ENCODE peak calls at places on chromosomes 5 and 9, in nine cellular contexts. S, Z, H, U, J, M, T, L and X are unnamed samples.

GRCh38 chr9:118418887-118419620 is 714.9 kb downstream of the TLR4 start:
- DNase-seq in Z (no peak), T (no peak), L (peak), H (peak), M (no peak), J (no peak), S (no peak), U (no peak), X (no peak)

GRCh38 chr5:144092510-144092909 is 77.9 kb downstream of the YIPF5 start:
- DNase-seq in T (no peak), Z (no peak), J (no peak), S (no peak), U (no peak), H (no peak), M (no peak), L (no peak), X (no peak)

GRCh38 chr9:111919875-111920274 is 23.3 kb downstream of the UGCG start:
- DNase-seq in L (no peak), U (no peak), M (no peak), T (no peak), H (no peak), Z (no peak), J (no peak), S (no peak), X (no peak)

GRCh38 chr5:14702238-14702839 is 37.8 kb downstream of the OTULIN start:
- DNase-seq in M (no peak), Z (no peak), L (no peak), J (no peak), U (no peak), H (no peak), S (no peak), T (no peak), X (no peak)

GRCh38 chr9:134965421-134965820 is 47.7 kb upstream of the FCN1 start:
- DNase-seq in J (no peak), S (no peak), Z (no peak), T (no peak), H (no peak), L (no peak), U (no peak), M (peak), X (no peak)

GRCh38 chr5:109328626-109329025 is 81.1 kb downstream of the PJA2 start:
- DNase-seq in M (no peak), H (no peak), Z (no peak), L (no peak), J (no peak), S (no peak), T (no peak), U (no peak), X (no peak)

GRCh38 chr9:95425910-95426551 is 90.7 kb downstream of the PTCH1 start:
- DNase-seq in H (peak), Z (no peak), J (no peak), L (peak), T (no peak), M (no peak), S (no peak), U (no peak), X (peak)

GRCh38 chr9:33868430-33869000 is 51.6 kb downstream of the UBE2R2 start:
- DNase-seq in S (no peak), H (no peak), J (no peak), M (no peak), T (peak), L (no peak), U (no peak), Z (no peak), X (no peak)

GRCh38 chr5:110478899-110479298 is 247.6 kb downstream of the TMEM232 start:
- DNase-seq in S (no peak), Z (peak), T (peak), J (no peak), L (no peak), M (no peak), H (no peak), U (no peak), X (peak)

GRCh38 chr5:95261369-95262175 is 23.3 kb downstream of the MCTP1 start:
- DNase-seq in Z (peak), H (no peak), U (no peak), T (peak), J (no peak), S (no peak), M (no peak), L (no peak), X (peak)

GRCh38 chr9:107784235-107784958 is 294.8 kb upstream of the KLF4 start:
- DNase-seq in H (no peak), M (no peak), Z (no peak), L (no peak), S (no peak), T (peak), J (no peak), U (no peak), X (no peak)

GRCh38 chr9:84436386-84437114 is 96.0 kb upstream of the SLC28A3 start:
- DNase-seq in L (no peak), J (peak), Z (no peak), S (no peak), T (no peak), U (no peak), M (no peak), H (no peak), X (no peak)

GRCh38 chr9:75964431-75964830 is 74.0 kb downstream of the PCSK5 start:
- DNase-seq in U (no peak), L (no peak), T (no peak), J (no peak), H (no peak), Z (no peak), M (no peak), S (no peak), X (no peak)

GRCh38 chr5:141382469-141383294 is at the start of gene PCDHGA7:
- DNase-seq in L (no peak), Z (no peak), T (peak), U (no peak), S (no peak), M (no peak), J (no peak), H (peak), X (peak)

GRCh38 chr5:65012411-65012972 is 243.8 kb downstream of the CWC27 start:
- DNase-seq in T (no peak), M (no peak), U (no peak), H (no peak), Z (no peak), J (no peak), S (no peak), L (no peak), X (no peak)

GRCh38 chr9:124489222-124489621 is 18.0 kb downstream of the NR5A1 start:
- DNase-seq in U (no peak), T (no peak), S (no peak), J (no peak), L (no peak), Z (no peak), M (no peak), H (no peak), X (no peak)

GRCh38 chr5:176629317-176629852 is 949 bp downstream of the SNCB start:
- DNase-seq in S (no peak), U (no peak), L (no peak), Z (no peak), J (no peak), T (no peak), M (no peak), H (no peak), X (no peak)

GRCh38 chr5:157951673-157952373 is 92.9 kb upstream of the CLINT1 start:
- DNase-seq in T (no peak), M (no peak), L (no peak), U (no peak), H (no peak), Z (no peak), S (no peak), J (no peak), X (no peak)

GRCh38 chr9:91741529-91741928 is 208.5 kb downstream of the ROR2 start:
- DNase-seq in U (no peak), T (peak), M (no peak), J (no peak), L (no peak), Z (no peak), H (no peak), S (no peak), X (no peak)

GRCh38 chr5:143148461-143149170 is 254.9 kb downstream of the NR3C1 start:
- DNase-seq in J (no peak), H (no peak), T (peak), U (no peak), S (no peak), M (no peak), Z (no peak), L (no peak), X (no peak)

GRCh38 chr5:58314356-58315045 is 145.4 kb downstream of the PLK2 start:
- DNase-seq in T (no peak), L (no peak), U (no peak), J (no peak), S (no peak), H (no peak), M (no peak), Z (no peak), X (no peak)

GRCh38 chr5:1107167-1108007 is 4.5 kb downstream of the SLC12A7 start:
- DNase-seq in S (no peak), L (no peak), T (no peak), M (no peak), H (no peak), Z (no peak), J (no peak), U (no peak), X (no peak)

GRCh38 chr5:90709323-90710148 is 150.9 kb downstream of the ADGRV1 start:
- DNase-seq in Z (peak), M (no peak), H (peak), T (peak), U (no peak), L (peak), J (no peak), S (no peak), X (peak)

GRCh38 chr9:92977279-92977678 is 30.0 kb downstream of the FGD3 start:
- DNase-seq in M (no peak), U (no peak), Z (no peak), S (no peak), J (no peak), H (no peak), T (no peak), L (no peak), X (no peak)

GRCh38 chr5:27158775-27159174 is 120.4 kb upstream of the CDH9 start:
- DNase-seq in T (no peak), Z (no peak), S (no peak), L (no peak), H (no peak), U (no peak), J (no peak), M (no peak), X (no peak)

DNA sequence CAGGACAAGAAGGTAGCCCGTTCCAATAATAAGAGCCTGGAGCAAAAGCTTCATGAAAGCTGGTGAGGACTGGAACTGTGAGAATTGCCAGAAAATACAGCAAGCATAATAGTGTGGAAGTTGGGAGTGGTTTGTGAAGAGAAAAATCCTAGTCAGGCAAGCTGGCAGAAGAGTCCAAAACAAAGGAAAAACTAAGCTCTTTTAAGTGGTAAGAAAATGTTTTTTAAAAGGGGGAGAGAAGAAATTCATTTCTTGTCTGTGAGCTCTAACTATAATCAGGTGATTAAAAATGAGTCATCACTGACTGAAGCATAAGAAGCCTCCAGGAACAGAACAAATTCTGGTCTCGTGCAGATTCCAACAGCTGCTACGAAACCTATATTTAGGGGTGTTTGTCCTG is 102.6 kb downstream of the CAAP1 start:
- DNase-seq in J (no peak), T (no peak), U (no peak), M (no peak), S (no peak), Z (no peak), H (no peak), L (no peak), X (no peak)
- H3K27ac ChIP-seq in J (no peak), T (no peak), U (no peak), M (no peak), S (no peak), Z (no peak), H (no peak), L (no peak), X (no peak)

DNA sequence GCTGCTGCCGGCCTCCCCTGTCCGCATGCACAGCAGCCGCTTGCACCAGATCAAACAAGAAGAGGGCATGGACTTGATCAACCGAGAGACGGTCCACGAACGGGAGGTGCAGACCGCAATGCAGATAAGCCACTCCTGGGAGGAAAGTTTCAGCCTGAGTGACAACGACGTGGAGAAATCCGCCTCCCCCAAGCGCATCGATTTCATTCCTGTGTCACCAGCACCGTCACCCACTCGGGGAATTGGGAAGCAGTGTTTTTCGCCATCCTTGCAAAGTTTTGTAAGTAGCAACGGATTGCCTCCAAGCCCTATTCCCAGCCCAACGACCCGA is 75.3 kb downstream of the PIP5K1B start:
- DNase-seq in M (no peak), U (no peak), Z (no peak), T (no peak), J (no peak), S (no peak), L (no peak), H (no peak), X (no peak)
- H3K27ac ChIP-seq in M (peak), U (peak), Z (peak), T (peak), J (peak), S (peak), L (peak), H (peak), X (peak)

DNA sequence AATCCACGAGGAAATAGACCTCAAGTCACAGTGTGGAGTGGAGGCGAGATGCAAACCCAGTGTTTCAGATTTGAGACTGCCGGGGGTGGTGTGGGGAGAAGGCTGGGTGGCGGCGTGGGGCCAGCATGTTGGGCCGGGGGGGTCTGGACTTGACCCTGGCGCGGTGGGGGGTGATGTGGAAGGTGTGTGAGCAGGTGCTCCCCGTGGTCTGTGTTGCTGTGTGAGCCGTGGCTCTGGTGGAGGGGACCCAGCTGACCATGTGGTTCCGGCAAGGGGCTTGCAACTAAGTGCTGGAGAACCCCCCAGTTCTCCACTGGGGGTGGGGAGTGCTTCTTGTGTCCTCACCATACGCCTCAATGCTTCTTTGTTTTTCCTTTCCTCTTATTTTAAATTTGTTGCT is 25.8 kb downstream of the PRRC2B start:
- DNase-seq in S (no peak), Z (no peak), M (no peak), H (no peak), J (peak), T (no peak), U (no peak), L (no peak), X (no peak)
- H3K27ac ChIP-seq in S (peak), Z (no peak), M (no peak), H (no peak), J (no peak), T (no peak), U (no peak), L (peak), X (no peak)

GRCh38 chr5:84017704-84018240 is 297.1 kb upstream of the HAPLN1 start:
- DNase-seq in L (no peak), U (no peak), M (no peak), H (no peak), T (peak), J (no peak), Z (no peak), S (no peak), X (no peak)

GRCh38 chr5:84014966-84015365 is 294.3 kb upstream of the HAPLN1 start:
- DNase-seq in S (no peak), M (no peak), U (no peak), Z (no peak), H (no peak), J (no peak), T (no peak), L (no peak), X (no peak)

GRCh38 chr5:84016090-84016489 is 295.4 kb upstream of the HAPLN1 start:
- DNase-seq in L (no peak), J (no peak), T (no peak), Z (no peak), U (no peak), M (no peak), S (no peak), H (no peak), X (no peak)
- H3K27ac ChIP-seq in L (peak), J (no peak), T (no peak), Z (no peak), U (no peak), M (no peak), S (no peak), H (no peak), X (no peak)

DNA sequence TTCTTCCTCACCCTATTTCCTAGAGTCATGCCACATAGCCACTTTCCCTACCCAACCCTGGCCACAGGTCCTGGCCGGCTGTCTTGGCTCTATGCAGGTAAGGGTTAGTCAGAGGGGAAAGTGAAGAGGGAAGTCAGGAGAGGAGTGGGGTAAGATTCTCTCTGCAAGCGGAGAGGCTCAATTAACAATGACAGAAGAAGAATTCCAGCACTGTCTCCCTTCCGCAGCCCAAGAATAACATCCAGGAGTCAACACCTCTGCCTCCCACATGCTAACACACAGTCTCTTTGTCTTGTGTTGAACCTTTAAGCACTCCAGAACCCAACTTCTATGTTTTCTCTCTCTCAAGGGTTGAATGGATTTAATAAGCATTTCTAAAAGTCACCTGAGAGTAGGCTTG is 235.1 kb upstream of the ANKRD55 start:
- DNase-seq in U (no peak), J (no peak), H (no peak), S (no peak), L (no peak), M (no peak), T (no peak), Z (no peak), X (no peak)
- H3K27ac ChIP-seq in U (no peak), J (no peak), H (no peak), S (no peak), L (no peak), M (no peak), T (no peak), Z (no peak), X (no peak)

DNA sequence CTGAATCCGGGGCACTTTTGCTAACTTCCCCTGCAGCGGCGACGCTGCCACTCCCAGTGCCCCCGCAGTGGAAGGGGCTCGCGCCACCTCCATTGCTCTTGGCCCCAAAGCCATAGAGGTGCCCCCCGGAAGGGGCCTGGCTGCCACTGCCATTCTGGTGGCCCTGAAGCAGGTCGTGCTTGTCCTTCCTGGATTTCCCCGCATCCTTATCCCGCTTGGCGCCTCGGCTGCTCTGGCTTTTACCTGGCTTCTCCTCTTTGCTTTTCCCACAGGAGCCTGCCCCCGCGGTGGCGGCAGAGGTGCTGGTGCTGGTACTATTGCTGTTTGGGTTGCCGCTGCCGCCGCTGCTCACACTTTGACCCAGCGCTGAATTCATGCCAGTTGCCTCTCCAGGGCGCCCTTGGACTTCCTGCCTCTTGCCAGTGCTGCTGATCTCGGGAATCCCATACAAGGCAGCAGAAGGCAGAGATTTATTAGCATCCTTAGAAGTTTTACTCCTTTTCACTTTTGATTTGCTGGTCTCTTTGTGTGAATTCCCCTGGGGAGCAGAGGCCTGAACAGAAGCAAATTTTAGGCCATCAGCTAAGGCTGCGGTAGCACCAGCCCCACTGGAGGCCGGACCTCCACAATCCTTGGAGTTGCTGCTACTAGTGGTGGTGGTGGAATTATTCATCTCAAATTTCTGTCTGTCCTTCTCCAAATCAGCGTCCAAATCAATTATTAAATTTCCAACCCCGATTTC is 2.1 kb downstream of the ZNF608 start:
- DNase-seq in T (no peak), M (peak), U (no peak), J (peak), S (no peak), H (no peak), Z (peak), L (peak), X (no peak)
- H3K27ac ChIP-seq in T (peak), M (peak), U (no peak), J (peak), S (no peak), H (no peak), Z (peak), L (peak), X (no peak)

GRCh38 chr5:140267201-140267540 is 35.7 kb downstream of the PFDN1 start:
- DNase-seq in H (no peak), L (no peak), S (no peak), U (no peak), J (no peak), Z (no peak), M (no peak), T (no peak), X (no peak)
- H3K27ac ChIP-seq in H (no peak), L (no peak), S (peak), U (no peak), J (peak), Z (peak), M (no peak), T (no peak), X (peak)

DNA sequence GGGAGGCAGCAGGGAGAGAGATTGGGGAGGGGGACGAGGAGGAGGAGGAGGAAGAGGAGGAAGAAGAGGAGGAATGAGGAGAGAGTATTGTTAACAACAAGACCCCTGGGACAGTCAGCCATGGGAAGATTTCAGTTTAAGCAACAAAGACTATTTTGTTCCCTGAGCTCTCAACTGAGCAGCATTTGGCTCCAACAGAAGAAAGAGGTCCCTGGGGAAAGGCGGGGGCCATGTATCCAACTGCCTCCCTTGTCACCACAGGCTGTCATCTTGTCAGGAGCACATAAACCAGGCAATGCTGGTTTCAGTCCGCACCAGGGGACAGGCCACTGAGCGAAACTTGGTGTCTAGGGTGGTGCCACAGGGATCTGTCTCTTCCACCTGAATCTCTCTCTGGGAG is 316.1 kb downstream of the TLE1 start:
- DNase-seq in S (no peak), U (no peak), J (peak), Z (no peak), M (peak), L (no peak), H (no peak), T (no peak), X (no peak)
- H3K27ac ChIP-seq in S (no peak), U (no peak), J (peak), Z (no peak), M (no peak), L (no peak), H (no peak), T (no peak), X (no peak)

GRCh38 chr5:150299571-150300327 is 3.0 kb downstream of the ARSI start:
- DNase-seq in L (no peak), T (no peak), S (no peak), U (no peak), J (no peak), H (no peak), M (no peak), Z (no peak), X (peak)
- H3K27ac ChIP-seq in L (peak), T (peak), S (no peak), U (no peak), J (peak), H (peak), M (no peak), Z (peak), X (peak)

GRCh38 chr5:38639377-38640011 is 83.0 kb upstream of the LIFR start:
- DNase-seq in M (no peak), L (no peak), T (no peak), Z (no peak), S (no peak), H (no peak), U (no peak), J (no peak), X (no peak)
- H3K27ac ChIP-seq in M (no peak), L (no peak), T (no peak), Z (no peak), S (no peak), H (no peak), U (no peak), J (no peak), X (no peak)